ENCODE peak calls at places on chromosomes 7 and 10, in four cellular contexts. R, C, B and X are unnamed samples.

GRCh38 chr10:78846071-78846470 is 222.7 kb upstream of the ZMIZ1 start:
- DNase-seq in R (no peak), C (no peak), B (no peak), X (no peak)

GRCh38 chr10:110460111-110460809 is 37.4 kb upstream of the DUSP5 start:
- DNase-seq in R (no peak), C (peak; percentile 32), B (no peak), X (no peak)

GRCh38 chr7:3159445-3159844 is 115.8 kb upstream of the CARD11 start:
- DNase-seq in R (no peak), C (no peak), B (no peak), X (no peak)

GRCh38 chr7:116653204-116653603 is 18.8 kb upstream of the MET start:
- DNase-seq in R (no peak), C (no peak), B (no peak), X (no peak)

GRCh38 chr7:92953657-92954056 is 117.3 kb upstream of the CDK6 start:
- DNase-seq in R (no peak), C (no peak), B (no peak), X (no peak)

GRCh38 chr10:8225232-8225631 is 170.7 kb downstream of the GATA3 start:
- DNase-seq in R (no peak), C (no peak), B (no peak), X (no peak)

GRCh38 chr10:48684792-48685651 is at the start of gene WDFY4:
- DNase-seq in R (peak; percentile 37), C (no peak), B (no peak), X (no peak)

GRCh38 chr10:46233101-46233500 is 53.7 kb upstream of the ANTXRL start:
- DNase-seq in R (peak; percentile 31), C (no peak), B (no peak), X (no peak)

GRCh38 chr7:87341441-87341840 is 4.0 kb upstream of the CROT start:
- DNase-seq in R (no peak), C (no peak), B (no peak), X (no peak)

GRCh38 chr7:92813390-92814024 is 22.9 kb downstream of the CDK6 start:
- DNase-seq in R (no peak), C (no peak), B (peak; percentile 82), X (no peak)

GRCh38 chr7:29322023-29322712 is 127.6 kb downstream of the CHN2 start:
- DNase-seq in R (no peak), C (no peak), B (no peak), X (no peak)

GRCh38 chr10:6269953-6270867 is 67.5 kb downstream of the PFKFB3 start:
- DNase-seq in R (no peak), C (no peak), B (peak; percentile 55), X (no peak)

GRCh38 chr7:139827042-139827441 is 2.0 kb upstream of the TBXAS1 start:
- DNase-seq in R (no peak), C (no peak), B (no peak), X (peak; percentile 30)

GRCh38 chr7:91850455-91850854 is 30.0 kb downstream of the MTERF1 start:
- DNase-seq in R (no peak), C (no peak), B (no peak), X (no peak)

GRCh38 chr7:104983620-104984539 is 30.1 kb upstream of the KMT2E start:
- DNase-seq in R (peak; percentile 87), C (peak; percentile 81), B (peak; percentile 42), X (peak; percentile 89)

GRCh38 chr7:78803471-78803870 is 650.0 kb downstream of the MAGI2 start:
- DNase-seq in R (no peak), C (no peak), B (no peak), X (no peak)

GRCh38 chr7:4484545-4484944 is 197.6 kb upstream of the FOXK1 start:
- DNase-seq in R (no peak), C (no peak), B (no peak), X (no peak)

GRCh38 chr10:110206988-110207804 is at the start of gene MXI1:
- DNase-seq in R (peak; percentile 78), C (peak; percentile 44), B (no peak), X (peak; percentile 66)

GRCh38 chr7:117666689-117667088 is 186.9 kb downstream of the CFTR start:
- DNase-seq in R (no peak), C (no peak), B (no peak), X (no peak)

DNA sequence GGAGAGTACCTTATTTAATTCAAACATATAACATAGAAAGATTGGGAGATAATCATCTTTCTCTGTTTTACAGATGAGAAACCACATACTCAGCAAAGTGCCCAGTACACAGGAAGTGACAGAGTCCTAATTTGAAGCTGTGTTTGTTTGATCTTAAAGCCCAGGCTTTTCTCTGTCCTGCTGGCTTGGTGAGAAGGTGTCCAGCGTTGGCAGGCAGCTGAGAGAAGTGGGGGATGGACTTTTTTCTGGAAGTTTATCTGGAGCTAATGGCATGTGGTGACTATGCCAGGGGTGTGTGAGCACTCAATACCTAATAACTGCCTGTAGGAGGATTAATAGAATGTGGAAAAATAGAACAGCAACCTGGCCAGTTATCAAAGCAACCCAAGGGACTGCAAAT is 60.8 kb downstream of the NPSR1 start:
- DNase-seq in R (no peak), C (no peak), B (no peak), X (no peak)
- TF ChIP-seq ZNF274 in R (no peak), C (no peak), B (no peak), X (no peak)

DNA sequence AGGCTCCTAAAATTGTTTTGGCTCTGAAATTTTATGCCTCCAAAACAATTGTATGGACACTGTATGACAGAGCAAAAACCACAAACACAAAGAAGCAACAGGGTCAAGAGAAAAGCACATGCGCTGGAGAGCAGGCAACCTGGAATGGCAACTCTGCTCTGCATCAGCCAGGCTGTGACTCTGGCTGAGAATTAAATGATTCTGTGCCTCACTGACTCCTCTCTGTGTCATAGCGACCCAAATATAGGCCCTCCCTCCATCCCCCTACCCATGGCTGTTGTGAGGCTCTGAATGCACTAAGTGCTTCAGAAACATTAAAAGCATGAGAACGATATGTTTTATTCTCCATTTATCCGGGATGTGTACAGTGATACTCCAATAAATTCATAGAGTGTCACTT is 24.9 kb upstream of the NEBL start:
- DNase-seq in R (no peak), C (no peak), B (no peak), X (no peak)
- TF ChIP-seq ZNF274 in R (no peak), C (no peak), B (no peak), X (no peak)

GRCh38 chr7:40405991-40406390 is 271.2 kb downstream of the SUGCT start:
- DNase-seq in R (no peak), C (no peak), B (no peak), X (no peak)
- TF ChIP-seq ZNF274 in R (no peak), C (no peak), B (no peak), X (no peak)

DNA sequence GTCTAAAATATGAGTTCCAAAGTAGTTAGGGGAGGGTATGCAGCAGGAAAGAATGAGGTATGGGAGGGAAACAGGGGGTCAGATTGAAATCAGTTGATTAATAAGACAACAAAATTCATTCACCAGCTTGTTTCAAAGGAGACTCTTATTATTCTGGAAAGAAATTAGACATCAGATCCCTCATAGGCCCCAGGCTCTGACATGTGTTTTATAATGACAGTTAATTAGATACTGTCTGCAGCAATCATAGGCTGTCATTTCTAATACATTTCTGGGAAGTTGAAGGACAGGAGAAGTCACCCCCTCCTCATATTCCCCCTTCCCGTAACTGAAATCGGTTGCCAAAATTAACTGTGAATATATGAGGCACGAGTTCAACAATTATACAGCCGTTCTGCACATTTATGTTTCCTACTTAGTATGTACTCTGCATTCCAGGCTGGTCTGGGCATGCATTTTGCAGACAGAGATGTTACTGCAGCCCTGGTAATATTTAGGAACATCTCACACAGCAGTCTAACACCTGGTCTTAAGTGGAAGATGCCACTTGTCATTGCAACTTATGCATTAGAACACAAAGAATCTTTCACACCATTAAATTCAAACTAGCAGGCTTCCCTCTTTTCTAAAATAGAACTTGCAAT is 355.2 kb upstream of the LRGUK start:
- DNase-seq in R (no peak), C (no peak), B (no peak), X (no peak)
- TF ChIP-seq ZNF274 in R (no peak), C (no peak), B (no peak), X (no peak)

GRCh38 chr10:42976353-42977031 is 100.4 kb upstream of the RET start:
- DNase-seq in R (no peak), C (no peak), B (no peak), X (no peak)

GRCh38 chr10:42975005-42975493 is 101.8 kb upstream of the RET start:
- DNase-seq in R (no peak), C (no peak), B (no peak), X (no peak)

GRCh38 chr10:42977032-42977416 is 99.8 kb upstream of the RET start:
- DNase-seq in R (no peak), C (no peak), B (no peak), X (no peak)

GRCh38 chr10:42974693-42975002 is 102.2 kb upstream of the RET start:
- DNase-seq in R (no peak), C (no peak), B (no peak), X (no peak)

DNA sequence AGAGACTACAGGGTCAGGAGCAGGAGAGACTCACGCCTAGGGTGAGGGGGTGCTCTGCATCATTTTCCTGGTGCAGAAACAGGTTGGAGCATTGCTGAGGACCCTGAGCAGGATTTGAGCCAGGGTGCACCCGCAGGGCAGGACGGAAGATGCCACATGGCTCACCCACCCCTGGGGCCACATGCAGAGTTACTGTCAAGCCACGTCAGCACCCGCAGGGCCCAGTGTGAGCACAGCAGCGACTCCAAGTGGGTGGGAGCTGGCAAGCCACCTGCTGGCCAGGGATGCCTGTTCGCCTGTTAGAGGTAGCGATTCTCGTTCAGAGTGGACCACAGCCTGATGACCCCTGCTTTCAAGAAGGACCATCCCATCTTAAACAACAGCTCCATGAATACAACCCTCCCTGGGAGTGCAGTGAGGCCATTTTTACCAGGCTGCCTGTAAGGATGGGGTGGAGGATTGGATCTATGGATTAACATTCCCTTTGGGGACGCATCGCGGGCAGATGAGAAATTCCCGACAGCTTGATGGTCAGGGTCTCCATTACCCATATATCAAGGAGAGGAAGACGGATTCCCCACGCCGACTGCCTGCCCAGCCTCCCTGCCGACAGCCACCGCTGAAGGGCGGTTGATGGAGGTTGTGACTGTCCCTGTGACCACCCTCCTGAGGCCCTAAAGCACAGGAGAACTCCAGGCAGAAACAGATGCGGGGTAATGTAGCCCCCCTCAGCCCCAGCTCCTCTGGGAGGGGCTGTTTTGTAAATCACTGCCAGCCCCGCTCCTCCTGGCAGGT is 101.1 kb upstream of the RET start:
- DNase-seq in R (no peak), C (peak; percentile 20), B (no peak), X (peak; percentile 50)
- TF ChIP-seq ZNF274 in R (no peak), C (no peak), B (no peak), X (no peak)

GRCh38 chr10:100567249-100567648 is 31.5 kb downstream of the HIF1AN start:
- DNase-seq in R (no peak), C (no peak), B (no peak), X (no peak)

GRCh38 chr10:100567826-100568225 is 32.1 kb downstream of the HIF1AN start:
- DNase-seq in R (no peak), C (no peak), B (no peak), X (no peak)

GRCh38 chr10:100569687-100570517 is 34.2 kb downstream of the HIF1AN start:
- DNase-seq in R (peak; percentile 71), C (peak; percentile 43), B (no peak), X (peak; percentile 29)

GRCh38 chr10:100570518-100570865 is 34.7 kb downstream of the HIF1AN start:
- DNase-seq in R (no peak), C (no peak), B (no peak), X (no peak)

GRCh38 chr10:100568937-100569336 is 33.2 kb downstream of the HIF1AN start:
- DNase-seq in R (no peak), C (no peak), B (no peak), X (no peak)
- TF ChIP-seq ZNF274 in R (no peak), C (no peak), B (no peak), X (no peak)